ENCODE peak calls at places on chromosomes 11 and 22, in seven cellular contexts. I is pons; T is smooth muscle cell of the brain vasculature; X is stimulated activated naive CD8-positive, alpha-beta T cell treated with anti-CD3 and anti-CD28 coated beads, Interleukin-15, Interleukin-2, amounts not matched to agents 100 U/mL and 50 U/mL, for 24 hours; H is A172; J is hypothalamus; Z is T-cell. S is an unnamed sample.

GRCh38 chr11:68710445-68710844 is 26.1 kb downstream of the GAL start:
- DNase-seq in Z (no peak), J (no peak), H (no peak), T (no peak), X (no peak), I (no peak), S (no peak)

GRCh38 chr11:113632981-113633380 is 73.1 kb downstream of the TMPRSS5 start:
- DNase-seq in I (no peak), T (no peak), Z (no peak), J (no peak), X (no peak), H (peak; percentile 4), S (no peak)

GRCh38 chr11:60098508-60098907 is 10.0 kb downstream of the MS4A2 start:
- DNase-seq in H (no peak), T (no peak), I (no peak), J (no peak), X (no peak), Z (no peak), S (no peak)

GRCh38 chr11:75477614-75477935 is 44.6 kb upstream of the KLHL35 start:
- DNase-seq in Z (no peak), T (no peak), H (no peak), X (no peak), J (no peak), I (no peak), S (no peak)

GRCh38 chr11:19978668-19979518 is 181.4 kb downstream of the DBX1 start:
- DNase-seq in X (no peak), J (no peak), T (peak; percentile 35), Z (no peak), H (peak; percentile 67), I (no peak), S (peak; percentile 66)

GRCh38 chr22:32808038-32808445 is 6.5 kb downstream of the TIMP3 start:
- DNase-seq in H (no peak), J (no peak), X (no peak), I (no peak), T (no peak), Z (no peak), S (no peak)

GRCh38 chr11:37474889-37475288 is 876.9 kb upstream of the RAG2 start:
- DNase-seq in Z (no peak), T (no peak), J (no peak), X (no peak), H (no peak), I (no peak), S (no peak)

GRCh38 chr11:107397357-107397756 is 60.3 kb downstream of the CWF19L2 start:
- DNase-seq in X (no peak), Z (no peak), J (no peak), T (no peak), I (no peak), H (no peak), S (no peak)

GRCh38 chr11:31967404-31967950 is 123.4 kb upstream of the RCN1 start:
- DNase-seq in H (no peak), I (no peak), X (no peak), Z (no peak), T (no peak), J (no peak), S (no peak)

GRCh38 chr22:46069518-46070214 is 80.7 kb upstream of the PPARA start:
- DNase-seq in J (peak; percentile 89), T (no peak), Z (peak; percentile 41), I (peak; percentile 94), X (peak; percentile 68), H (peak; percentile 86), S (peak; percentile 90)

GRCh38 chr22:29154364-29155048 is 51.2 kb upstream of the EMID1 start:
- DNase-seq in H (peak; percentile 21), I (peak; percentile 48), T (no peak), X (peak; percentile 84), Z (peak; percentile 59), J (peak; percentile 70), S (peak; percentile 56)

GRCh38 chr11:11898648-11899047 is 56.9 kb downstream of the USP47 start:
- DNase-seq in T (no peak), Z (no peak), H (no peak), J (no peak), I (no peak), X (no peak), S (no peak)

GRCh38 chr11:45285289-45285828 is 782 bp downstream of the SYT13 start:
- DNase-seq in X (no peak), J (no peak), H (no peak), Z (no peak), T (no peak), I (no peak), S (no peak)

GRCh38 chr11:125110506-125110905 is 920 bp downstream of the TMEM218 start:
- DNase-seq in I (no peak), Z (no peak), H (no peak), T (no peak), X (no peak), J (no peak), S (no peak)

GRCh38 chr11:27926981-27927481 is 180.9 kb downstream of the KIF18A start:
- DNase-seq in I (no peak), T (no peak), J (no peak), H (peak; percentile 82), X (no peak), Z (no peak), S (no peak)

GRCh38 chr11:46240371-46240770 is 37.1 kb upstream of the CREB3L1 start:
- DNase-seq in Z (no peak), I (no peak), J (no peak), X (no peak), H (no peak), T (no peak), S (no peak)

GRCh38 chr11:64845125-64845735 is 777 bp upstream of the CDC42BPG start:
- DNase-seq in J (no peak), X (no peak), I (no peak), T (no peak), H (no peak), Z (no peak), S (no peak)

GRCh38 chr11:82937554-82937953 is 36.0 kb downstream of the DDIAS start:
- DNase-seq in J (no peak), H (no peak), X (no peak), Z (no peak), I (no peak), T (no peak), S (no peak)

GRCh38 chr11:116563713-116564050 is 209.1 kb downstream of the BUD13 start:
- DNase-seq in H (no peak), I (no peak), J (no peak), T (no peak), Z (no peak), X (no peak), S (no peak)

GRCh38 chr22:24418786-24419479 is 8.5 kb upstream of the ADORA2A start:
- DNase-seq in J (no peak), X (no peak), T (no peak), I (no peak), Z (no peak), H (no peak), S (no peak)

GRCh38 chr11:129270471-129270870 is 78.3 kb upstream of the ARHGAP32 start:
- DNase-seq in T (no peak), I (no peak), H (no peak), X (no peak), J (no peak), Z (no peak), S (no peak)

GRCh38 chr22:47132428-47132825 is 370.0 kb downstream of the TBC1D22A start:
- DNase-seq in J (no peak), Z (no peak), H (no peak), T (no peak), X (no peak), I (no peak), S (no peak)

GRCh38 chr11:67266424-67267187 is at the start of gene GRK2:
- DNase-seq in Z (no peak), J (no peak), X (peak; percentile 64), H (peak; percentile 33), T (no peak), I (no peak), S (peak; percentile 46)

GRCh38 chr11:18171377-18172000 is 1.1 kb upstream of the MRGPRX4 start:
- DNase-seq in H (peak; percentile 58), X (peak; percentile 11), Z (peak; percentile 2), J (no peak), T (no peak), I (peak; percentile 28), S (no peak)

GRCh38 chr11:71081704-71082230 is 170.6 kb downstream of the SHANK2 start:
- DNase-seq in X (no peak), J (no peak), T (no peak), Z (no peak), I (no peak), H (no peak), S (no peak)

GRCh38 chr22:37746366-37747089 is 49.7 kb downstream of the TRIOBP start:
- DNase-seq in Z (peak; percentile 15), T (no peak), H (no peak), X (peak; percentile 52), I (no peak), J (no peak), S (no peak)

GRCh38 chr11:75450826-75451783 is 18.1 kb upstream of the KLHL35 start:
- DNase-seq in T (no peak), X (peak; percentile 70), J (no peak), H (no peak), I (no peak), Z (no peak), S (no peak)

GRCh38 chr11:104764718-104765045 is 133.6 kb downstream of the CASP12 start:
- DNase-seq in Z (no peak), T (no peak), X (no peak), J (no peak), H (no peak), I (no peak), S (no peak)

GRCh38 chr11:9974375-9974774 is 310.5 kb downstream of the SWAP70 start:
- DNase-seq in I (no peak), J (no peak), H (no peak), T (no peak), Z (no peak), X (no peak), S (no peak)

GRCh38 chr11:126100681-126101080 is 38.0 kb upstream of the CDON start:
- DNase-seq in J (no peak), X (no peak), T (no peak), H (no peak), Z (no peak), I (no peak), S (no peak)

GRCh38 chr11:116387623-116388022 is 385.2 kb downstream of the BUD13 start:
- DNase-seq in T (no peak), H (no peak), I (no peak), X (no peak), Z (no peak), J (no peak), S (no peak)

GRCh38 chr22:38860291-38861169 is 11.5 kb downstream of the CBX6 start:
- DNase-seq in H (no peak), X (no peak), T (no peak), I (no peak), Z (no peak), J (no peak), S (no peak)

GRCh38 chr22:29158546-29158945 is 47.1 kb upstream of the EMID1 start:
- DNase-seq in J (no peak), H (no peak), Z (no peak), X (no peak), T (no peak), I (no peak), S (no peak)

GRCh38 chr11:9862981-9863380 is 199.1 kb downstream of the SWAP70 start:
- DNase-seq in Z (no peak), I (no peak), T (peak; percentile 72), H (peak; percentile 50), X (no peak), J (no peak), S (no peak)

GRCh38 chr11:64571410-64572091 is 19.5 kb upstream of the SLC22A12 start:
- DNase-seq in X (no peak), I (no peak), Z (no peak), H (no peak), T (no peak), J (no peak), S (no peak)

GRCh38 chr22:49881856-49882255 is 28.2 kb downstream of the ZBED4 start:
- DNase-seq in Z (no peak), T (no peak), H (no peak), I (no peak), J (no peak), X (no peak), S (no peak)

S was measured in uterus.